ENCODE peak calls at places on chromosome 3, in six cellular contexts. K, N, D, E, I and M are unnamed samples.
A peak's percentile ranks its signal among the peaks of the same experiment; 100 is the strongest.

GRCh38 chr3:139534992-139535879 is 4.3 kb downstream of the RBP1 start:
- DNase-seq in K (peak; percentile 36), N (peak; percentile 71), D (peak; percentile 92), E (peak; percentile 61), I (peak; percentile 36), M (peak; percentile 46)

GRCh38 chr3:133820889-133821675 is 15.5 kb downstream of the SRPRB start:
- DNase-seq in K (no peak), N (no peak), D (no peak), E (no peak), I (no peak), M (no peak)

GRCh38 chr3:192122832-192123594 is 604.3 kb downstream of the FGF12 start:
- DNase-seq in K (peak; percentile 4), N (no peak), D (no peak), E (no peak), I (no peak), M (no peak)

GRCh38 chr3:194306771-194307640 is 44.1 kb downstream of the CPN2 start:
- DNase-seq in K (no peak), N (peak; percentile 40), D (no peak), E (no peak), I (no peak), M (no peak)

GRCh38 chr3:178706411-178706810 is 170.2 kb downstream of the KCNMB2 start:
- DNase-seq in K (no peak), N (no peak), D (no peak), E (no peak), I (no peak), M (peak; percentile 46)

GRCh38 chr3:155211940-155212339 is 81.5 kb downstream of the STRIT1 start:
- DNase-seq in K (no peak), N (no peak), D (no peak), E (no peak), I (no peak), M (no peak)

GRCh38 chr3:193872265-193872753 is 263.6 kb upstream of the HES1 start:
- DNase-seq in K (peak; percentile 96), N (no peak), D (peak; percentile 31), E (peak; percentile 32), I (no peak), M (peak; percentile 100)

GRCh38 chr3:39548282-39548681 is 80.8 kb downstream of the MOBP start:
- DNase-seq in K (peak; percentile 76), N (no peak), D (no peak), E (no peak), I (no peak), M (peak; percentile 96)

GRCh38 chr3:72022027-72022426 is 237.1 kb upstream of the PROK2 start:
- DNase-seq in K (no peak), N (no peak), D (no peak), E (no peak), I (no peak), M (no peak)

GRCh38 chr3:46838301-46838700 is 24.9 kb downstream of the MYL3 start:
- DNase-seq in K (no peak), N (no peak), D (no peak), E (no peak), I (no peak), M (no peak)

GRCh38 chr3:46835059-46835458 is 28.2 kb downstream of the MYL3 start:
- DNase-seq in K (no peak), N (no peak), D (no peak), E (no peak), I (no peak), M (no peak)

GRCh38 chr3:46833346-46834300 is 29.6 kb downstream of the MYL3 start:
- DNase-seq in K (no peak), N (no peak), D (no peak), E (no peak), I (no peak), M (no peak)

GRCh38 chr3:46831841-46832240 is 31.4 kb downstream of the MYL3 start:
- DNase-seq in K (no peak), N (no peak), D (no peak), E (no peak), I (no peak), M (no peak)

GRCh38 chr3:46835486-46835885 is 27.8 kb downstream of the MYL3 start:
- DNase-seq in K (no peak), N (no peak), D (no peak), E (no peak), I (no peak), M (no peak)
- H3K4me3 ChIP-seq in K (no peak overlapping the region), N (no peak overlapping the region), D (no peak overlapping the region), E (no peak overlapping the region), I (no peak overlapping the region), M (no peak overlapping the region)

DNA sequence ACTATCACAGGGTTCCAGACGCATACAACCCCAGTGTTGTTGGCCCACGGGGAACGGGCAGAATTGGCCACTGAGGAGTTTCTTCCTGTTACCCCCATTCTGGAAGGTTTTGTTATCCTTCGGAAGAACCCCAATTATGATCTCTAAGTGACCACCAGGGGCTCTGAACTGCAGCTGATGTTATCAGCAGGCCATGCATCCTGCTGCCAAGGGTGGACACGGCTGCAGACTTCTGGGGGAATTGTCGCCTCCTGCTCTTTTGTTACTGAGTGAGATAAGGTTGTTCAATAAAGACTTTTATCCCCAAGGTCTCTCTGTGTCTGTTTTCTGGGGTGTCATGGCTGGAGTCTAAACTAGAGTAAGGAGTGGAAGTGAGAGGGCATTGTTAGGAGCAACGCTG is 5.7 kb upstream of the EIF4G1 start:
- DNase-seq in K (no peak), N (no peak), D (no peak), E (no peak), I (no peak), M (no peak)
- TF ChIP-seq CTCF in K (no peak), N (no peak), D (no peak), E (no peak), I (no peak), M (no peak)

GRCh38 chr3:37905987-37906674 is 44.5 kb downstream of the CTDSPL start:
- DNase-seq in K (peak; percentile 45), N (no peak), D (peak; percentile 41), E (no peak), I (no peak), M (no peak)

GRCh38 chr3:37907906-37908305 is 46.2 kb downstream of the CTDSPL start:
- DNase-seq in K (no peak), N (no peak), D (no peak), E (no peak), I (peak; percentile 43), M (no peak)

GRCh38 chr3:37907371-37907770 is 45.7 kb downstream of the CTDSPL start:
- DNase-seq in K (no peak), N (no peak), D (no peak), E (no peak), I (no peak), M (no peak)

GRCh38 chr3:37905346-37905745 is 43.7 kb downstream of the CTDSPL start:
- DNase-seq in K (no peak), N (no peak), D (no peak), E (no peak), I (peak; percentile 47), M (no peak)

DNA sequence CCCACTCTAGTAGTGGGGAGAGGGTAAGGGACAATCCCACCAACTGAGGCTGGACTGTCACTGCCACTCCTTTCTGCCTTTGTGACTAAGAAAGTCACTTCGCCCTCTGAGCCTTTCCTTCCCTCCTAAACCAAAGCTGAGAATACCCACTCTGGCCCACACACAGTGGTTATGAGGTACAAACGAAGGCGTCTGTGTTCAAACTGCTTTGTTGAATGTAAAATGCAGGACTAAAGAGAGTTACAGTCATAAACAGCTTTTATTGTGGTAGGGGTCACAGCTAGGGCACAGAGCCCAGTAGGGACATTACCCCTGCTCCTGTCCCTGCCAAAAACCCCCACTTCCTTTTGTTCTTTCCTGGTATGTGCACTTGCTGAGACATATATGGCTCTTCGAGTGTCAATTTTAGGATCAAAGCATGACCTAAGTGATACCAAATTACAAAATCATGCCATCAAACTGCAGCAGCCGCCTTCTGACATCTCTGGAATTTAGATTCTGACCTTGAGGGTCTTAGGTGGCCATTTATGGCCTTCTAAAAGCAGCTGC is 45.1 kb downstream of the CTDSPL start:
- DNase-seq in K (no peak), N (no peak), D (no peak), E (no peak), I (no peak), M (no peak)
- H3K4me3 ChIP-seq in K (no peak overlapping the region), N (no peak overlapping the region), D (no peak overlapping the region), E (no peak overlapping the region), I (no peak overlapping the region), M (no peak overlapping the region)

GRCh38 chr3:58306662-58307286 is 454 bp downstream of the HTD2 start:
- DNase-seq in K (peak; percentile 49), N (peak; percentile 70), D (peak; percentile 59), E (peak; percentile 47), I (peak; percentile 65), M (peak; percentile 47)
- TF ChIP-seq CTCF in K (peak; percentile 27), N (peak; percentile 25), D (no peak), E (no peak), I (no peak), M (peak; percentile 42)

GRCh38 chr3:191068946-191069813 is 129.9 kb upstream of the OSTN start:
- DNase-seq in K (peak; percentile 80), N (no peak), D (no peak), E (no peak), I (no peak), M (peak; percentile 61)
- H3K4me3 ChIP-seq in K (no peak overlapping the region), N (no peak overlapping the region), D (no peak overlapping the region), E (no peak overlapping the region), I (no peak overlapping the region), M (no peak overlapping the region)

DNA sequence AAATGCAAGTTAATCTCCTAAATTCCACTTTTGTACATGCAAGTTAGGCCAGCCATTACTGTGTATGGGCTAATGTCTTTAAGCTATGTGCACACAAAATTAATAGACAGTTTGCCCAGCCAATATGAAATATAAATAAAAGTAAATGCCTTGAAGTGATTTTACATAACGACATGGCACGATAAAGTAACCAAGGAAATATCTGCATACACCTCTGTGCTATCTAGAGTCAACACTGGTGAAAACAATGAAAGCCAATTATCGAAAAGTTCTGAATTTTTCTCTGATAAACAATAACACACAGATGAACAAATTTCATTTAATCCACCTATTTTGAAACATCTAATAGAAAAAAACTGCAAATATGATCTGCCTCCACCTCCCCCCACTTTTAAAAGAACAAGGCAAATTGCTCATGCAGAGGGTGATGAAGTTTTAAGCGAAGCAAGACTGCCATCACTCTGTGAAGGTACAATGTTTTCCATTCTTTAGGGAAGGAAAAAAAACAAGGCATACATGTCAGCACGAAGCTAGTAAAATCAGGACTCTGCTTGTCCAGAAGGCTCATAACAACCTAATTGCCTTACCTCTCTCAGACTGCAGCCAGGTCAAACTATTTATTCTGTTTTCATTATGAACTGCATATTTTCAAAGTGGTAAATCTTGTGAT is 317.7 kb downstream of the MECOM start:
- DNase-seq in K (no peak), N (no peak), D (no peak), E (no peak), I (no peak), M (peak; percentile 71)
- TF ChIP-seq CTCF in K (no peak), N (no peak), D (no peak), E (no peak), I (no peak), M (no peak)